ENCODE peak calls at places on chromosome 3, in four cellular contexts. B, O, Z and P are unnamed samples.
A peak's percentile ranks its signal among the peaks of the same experiment; 100 is the strongest.

GRCh38 chr3:119034256-119035013 is at the start of gene IGSF11:
- DNase-seq in B (no peak), O (peak; percentile 77), Z (peak; percentile 47), P (peak; percentile 22)

GRCh38 chr3:64195786-64196185 is 29.5 kb downstream of the PRICKLE2 start:
- DNase-seq in B (no peak), O (no peak), Z (no peak), P (no peak)

GRCh38 chr3:148042663-148043445 is 633.7 kb downstream of the ZIC1 start:
- DNase-seq in B (no peak), O (no peak), Z (peak; percentile 59), P (no peak)

GRCh38 chr3:38878650-38879049 is 62.6 kb upstream of the SCN10A start:
- DNase-seq in B (no peak), O (no peak), Z (no peak), P (no peak)

GRCh38 chr3:124760601-124761000 is 30.3 kb downstream of the UMPS start:
- DNase-seq in B (no peak), O (no peak), Z (peak; percentile 75), P (peak; percentile 62)

GRCh38 chr3:48500656-48501055 is 3.3 kb downstream of the SHISA5 start:
- DNase-seq in B (no peak), O (no peak), Z (no peak), P (no peak)

GRCh38 chr3:131388400-131388799 is 6.8 kb downstream of the NUDT16 start:
- DNase-seq in B (no peak), O (no peak), Z (no peak), P (no peak)

GRCh38 chr3:32399030-32399620 is 7.5 kb downstream of the CMTM7 start:
- DNase-seq in B (no peak), O (peak; percentile 87), Z (peak; percentile 59), P (no peak)

GRCh38 chr3:128067481-128067880 is 15.2 kb downstream of the SEC61A1 start:
- DNase-seq in B (no peak), O (peak; percentile 33), Z (no peak), P (no peak)

GRCh38 chr3:157128771-157129671 is 30.9 kb downstream of the CCNL1 start:
- DNase-seq in B (no peak), O (no peak), Z (peak; percentile 47), P (peak; percentile 57)

GRCh38 chr3:129276385-129276784 is 2.3 kb upstream of the HMCES start:
- DNase-seq in B (no peak), O (no peak), Z (no peak), P (no peak)

GRCh38 chr3:153980252-153980590 is 141.0 kb upstream of the ARHGEF26 start:
- DNase-seq in B (no peak), O (no peak), Z (no peak), P (no peak)

GRCh38 chr3:36993326-36994283 is at the start of gene MLH1:
- DNase-seq in B (no peak), O (no peak), Z (peak; percentile 90), P (peak; percentile 100)